ENCODE peak calls at places on chromosomes 7 and 10, in five cellular contexts. K is Panc1, A is prostate gland, W is right lobe of liver, Y is GM12864. L is an unnamed sample.

GRCh38 chr10:54587973-54588372 is 213.1 kb downstream of the PCDH15 start:
- DNase-seq in K (no peak), A (no peak), W (no peak), Y (no peak), L (no peak)

GRCh38 chr7:85997515-85997914 is 646.2 kb upstream of the GRM3 start:
- DNase-seq in K (no peak), A (no peak), W (no peak), Y (no peak), L (no peak)

GRCh38 chr10:74500806-74501205 is 325.6 kb upstream of the KAT6B start:
- DNase-seq in K (no peak), A (no peak), W (no peak), Y (no peak), L (no peak)

GRCh38 chr7:7861211-7861633 is 107.4 kb upstream of the GLCCI1 start:
- DNase-seq in K (peak; percentile 98), A (no peak), W (no peak), Y (no peak), L (peak; percentile 10)

GRCh38 chr10:11189581-11190376 is 172.1 kb downstream of the CELF2 start:
- DNase-seq in K (no peak), A (no peak), W (no peak), Y (no peak), L (no peak)

GRCh38 chr10:63628526-63629362 is 107.5 kb downstream of the REEP3 start:
- DNase-seq in K (peak; percentile 18), A (peak; percentile 67), W (peak; percentile 61), Y (peak; percentile 85), L (no peak)

GRCh38 chr7:117320523-117320922 is 2.3 kb downstream of the WNT2 start:
- DNase-seq in K (no peak), A (no peak), W (no peak), Y (no peak), L (no peak)

GRCh38 chr7:20784311-20785210 is 2.1 kb downstream of the SP8 start:
- DNase-seq in K (no peak), A (no peak), W (no peak), Y (no peak), L (peak; percentile 53)

GRCh38 chr7:139851770-139852481 is 22.9 kb downstream of the TBXAS1 start:
- DNase-seq in K (no peak), A (no peak), W (no peak), Y (no peak), L (no peak)

L was measured in HTR-8/SVneo.